ENCODE peak calls at places on chromosomes 4 and X, in four cellular contexts. One of them, this sample, is unnamed.
A peak's percentile ranks its signal among the peaks of the same experiment; 100 is the strongest.

GRCh38 chrX:48466696-48467095 is 3.4 kb downstream of the SLC38A5 start:
- DNase-seq in AG09309: no peak
- DNase-seq in HFFc6: no peak
- DNase-seq in fibroblast of lung: no peak
- DNase-seq in this sample: no peak

GRCh38 chrX:119853449-119853848 is 686 bp upstream of the UPF3B start:
- DNase-seq in AG09309: no peak
- DNase-seq in HFFc6: no peak
- DNase-seq in fibroblast of lung: no peak
- DNase-seq in this sample: no peak

GRCh38 chr4:182265881-182266280 is 22.7 kb downstream of the TENM3 start:
- DNase-seq in fibroblast of lung: no peak
- DNase-seq in HFFc6: no peak
- DNase-seq in AG09309: no peak
- DNase-seq in this sample: no peak

GRCh38 chrX:16610121-16610565 is 39.8 kb upstream of the S100G start:
- DNase-seq in HFFc6: peak; percentile 70
- DNase-seq in fibroblast of lung: peak; percentile 72
- DNase-seq in AG09309: no peak
- DNase-seq in this sample: no peak

GRCh38 chr4:169147217-169147616 is 123.5 kb downstream of the SH3RF1 start:
- DNase-seq in fibroblast of lung: peak; percentile 55
- DNase-seq in HFFc6: peak; percentile 28
- DNase-seq in AG09309: no peak
- DNase-seq in this sample: no peak

GRCh38 chrX:39839371-39839770 is 258.4 kb downstream of the BCOR start:
- DNase-seq in fibroblast of lung: no peak
- DNase-seq in AG09309: no peak
- DNase-seq in HFFc6: no peak
- DNase-seq in this sample: no peak

GRCh38 chr4:110624016-110624770 is 1.3 kb upstream of the PITX2 start:
- DNase-seq in AG09309: no peak
- DNase-seq in fibroblast of lung: no peak
- DNase-seq in HFFc6: no peak
- DNase-seq in this sample: no peak

GRCh38 chr4:52864816-52865215 is 2.7 kb downstream of the RASL11B start:
- DNase-seq in AG09309: peak; percentile 20
- DNase-seq in fibroblast of lung: peak; percentile 71
- DNase-seq in HFFc6: no peak
- DNase-seq in this sample: no peak

GRCh38 chrX:17007134-17007768 is 60.8 kb downstream of the REPS2 start:
- DNase-seq in fibroblast of lung: peak; percentile 23
- DNase-seq in AG09309: no peak
- DNase-seq in HFFc6: no peak
- DNase-seq in this sample: no peak

GRCh38 chr4:7299051-7299907 is 106.9 kb downstream of the SORCS2 start:
- DNase-seq in HFFc6: no peak
- DNase-seq in AG09309: no peak
- DNase-seq in fibroblast of lung: no peak
- DNase-seq in this sample: no peak

GRCh38 chr4:147110968-147111367 is 165.3 kb upstream of the TTC29 start:
- DNase-seq in fibroblast of lung: no peak
- DNase-seq in HFFc6: peak; percentile 12
- DNase-seq in AG09309: no peak
- DNase-seq in this sample: no peak

GRCh38 chr4:17018013-17018412 is 119.6 kb upstream of the LDB2 start:
- DNase-seq in AG09309: no peak
- DNase-seq in fibroblast of lung: no peak
- DNase-seq in HFFc6: no peak
- DNase-seq in this sample: no peak

GRCh38 chr4:79225360-79225759 is 100.5 kb downstream of the NAA11 start:
- DNase-seq in AG09309: no peak
- DNase-seq in fibroblast of lung: no peak
- DNase-seq in HFFc6: no peak
- DNase-seq in this sample: no peak

GRCh38 chr4:69147334-69147733 is 51.1 kb downstream of the UGT2B7 start:
- DNase-seq in HFFc6: no peak
- DNase-seq in AG09309: no peak
- DNase-seq in fibroblast of lung: no peak
- DNase-seq in this sample: no peak

GRCh38 chr4:164946810-164947209 is 30.6 kb downstream of the TRIM61 start:
- DNase-seq in fibroblast of lung: no peak
- DNase-seq in HFFc6: no peak
- DNase-seq in AG09309: no peak
- DNase-seq in this sample: no peak

GRCh38 chr4:85498068-85498733 is 23.3 kb downstream of the ARHGAP24 start:
- DNase-seq in fibroblast of lung: peak; percentile 74
- DNase-seq in AG09309: no peak
- DNase-seq in HFFc6: peak; percentile 73
- DNase-seq in this sample: no peak

GRCh38 chr4:139835006-139835405 is 169.4 kb downstream of the MGST2 start:
- DNase-seq in fibroblast of lung: no peak
- DNase-seq in AG09309: no peak
- DNase-seq in HFFc6: no peak
- DNase-seq in this sample: no peak

GRCh38 chrX:57595381-57595811 is 3.6 kb downstream of the ZXDB start:
- DNase-seq in AG09309: peak; percentile 44
- DNase-seq in HFFc6: peak; percentile 66
- DNase-seq in fibroblast of lung: peak; percentile 91
- DNase-seq in this sample: no peak

GRCh38 chr4:78584863-78585576 is 33.5 kb downstream of the ANXA3 start:
- DNase-seq in fibroblast of lung: no peak
- DNase-seq in HFFc6: peak; percentile 24
- DNase-seq in AG09309: no peak
- DNase-seq in this sample: no peak

GRCh38 chr4:113952452-113953029 is 26.9 kb downstream of the ARSJ start:
- DNase-seq in fibroblast of lung: peak; percentile 54
- DNase-seq in AG09309: no peak
- DNase-seq in HFFc6: peak; percentile 19
- DNase-seq in this sample: no peak

GRCh38 chr4:12928751-12929150 is 555.4 kb downstream of the RAB28 start:
- DNase-seq in HFFc6: no peak
- DNase-seq in AG09309: no peak
- DNase-seq in fibroblast of lung: no peak
- DNase-seq in this sample: no peak

GRCh38 chr4:152211936-152212675 is 323.8 kb downstream of the FBXW7 start:
- DNase-seq in AG09309: no peak
- DNase-seq in fibroblast of lung: no peak
- DNase-seq in HFFc6: no peak
- DNase-seq in this sample: no peak

GRCh38 chr4:10135252-10135651 is 18.7 kb upstream of the WDR1 start:
- DNase-seq in fibroblast of lung: no peak
- DNase-seq in HFFc6: no peak
- DNase-seq in AG09309: no peak
- DNase-seq in this sample: no peak

GRCh38 chr4:106264331-106264728 is 51.7 kb downstream of the TBCK start:
- DNase-seq in fibroblast of lung: peak; percentile 7
- DNase-seq in HFFc6: no peak
- DNase-seq in AG09309: no peak
- DNase-seq in this sample: no peak

DNA sequence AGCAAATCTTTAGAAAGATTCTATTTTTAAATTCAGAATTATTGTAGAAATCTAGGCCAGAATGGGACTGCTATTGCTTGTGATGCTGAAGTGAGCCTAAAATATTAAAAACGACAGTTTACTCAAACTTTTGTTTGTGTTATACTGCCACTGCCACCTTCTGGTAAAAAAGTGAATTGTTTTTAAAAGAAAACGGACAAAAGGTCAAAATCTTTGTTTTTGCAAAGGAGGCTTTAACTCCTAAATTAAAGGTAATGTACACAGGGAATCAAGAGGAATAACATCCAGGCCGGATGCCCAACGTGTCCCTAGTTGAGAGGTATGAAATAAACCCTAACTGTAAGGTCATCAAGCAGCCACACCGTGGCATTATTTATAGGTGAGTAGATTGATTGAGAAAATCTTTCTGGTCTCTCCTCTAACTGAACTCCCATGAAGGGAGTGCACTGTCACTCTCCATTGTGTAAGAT is 338.3 kb upstream of the GALNT7 start:
- DNase-seq in fibroblast of lung: no peak
- DNase-seq in HFFc6: no peak
- DNase-seq in AG09309: no peak
- DNase-seq in this sample: no peak
- TF ChIP-seq CTCF in fibroblast of lung: peak; percentile 2
- TF ChIP-seq CTCF in HFFc6: peak; percentile 86
- TF ChIP-seq CTCF in AG09309: peak; percentile 34
- TF ChIP-seq CTCF in this sample: peak; percentile 75

DNA sequence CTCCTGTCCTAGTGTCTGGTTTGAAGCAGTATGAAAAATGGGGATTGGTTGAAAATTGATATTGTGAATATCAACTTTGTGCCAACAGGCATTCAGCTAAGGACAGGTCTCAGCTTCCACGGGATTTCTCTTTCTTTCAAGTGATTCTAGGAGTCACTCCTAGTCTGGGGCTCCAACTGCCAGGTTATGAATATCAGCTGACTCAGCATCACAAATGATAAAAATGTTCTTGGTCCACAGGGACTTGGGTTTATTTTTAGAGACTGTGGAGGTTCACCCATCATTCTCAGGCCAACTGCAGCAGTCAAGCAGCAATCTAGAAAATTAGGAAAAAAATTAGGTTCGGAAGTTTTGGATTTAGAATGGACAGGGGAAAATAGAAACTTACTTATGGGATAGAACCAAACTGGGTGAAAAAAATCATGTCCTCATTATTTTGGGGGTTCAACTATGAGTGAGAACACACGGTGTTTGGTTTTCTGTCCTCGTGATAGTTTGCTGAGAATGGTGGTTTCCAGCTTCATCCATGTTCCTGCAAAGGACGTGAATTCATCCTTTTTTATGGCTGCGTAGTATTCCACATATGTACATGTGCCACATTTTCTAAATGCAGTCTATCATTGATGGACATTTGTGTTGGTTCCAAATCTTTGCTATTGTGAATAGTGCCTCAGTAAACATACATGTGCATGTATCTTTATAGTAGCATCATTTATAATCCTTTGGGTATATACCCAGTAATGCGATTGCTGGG is 29.0 kb upstream of the TCP11X1 start:
- DNase-seq in AG09309: no peak
- DNase-seq in HFFc6: no peak
- DNase-seq in fibroblast of lung: no peak
- DNase-seq in this sample: no peak
- TF ChIP-seq CTCF in AG09309: no peak
- TF ChIP-seq CTCF in HFFc6: no peak
- TF ChIP-seq CTCF in fibroblast of lung: no peak
- TF ChIP-seq CTCF in this sample: no peak

DNA sequence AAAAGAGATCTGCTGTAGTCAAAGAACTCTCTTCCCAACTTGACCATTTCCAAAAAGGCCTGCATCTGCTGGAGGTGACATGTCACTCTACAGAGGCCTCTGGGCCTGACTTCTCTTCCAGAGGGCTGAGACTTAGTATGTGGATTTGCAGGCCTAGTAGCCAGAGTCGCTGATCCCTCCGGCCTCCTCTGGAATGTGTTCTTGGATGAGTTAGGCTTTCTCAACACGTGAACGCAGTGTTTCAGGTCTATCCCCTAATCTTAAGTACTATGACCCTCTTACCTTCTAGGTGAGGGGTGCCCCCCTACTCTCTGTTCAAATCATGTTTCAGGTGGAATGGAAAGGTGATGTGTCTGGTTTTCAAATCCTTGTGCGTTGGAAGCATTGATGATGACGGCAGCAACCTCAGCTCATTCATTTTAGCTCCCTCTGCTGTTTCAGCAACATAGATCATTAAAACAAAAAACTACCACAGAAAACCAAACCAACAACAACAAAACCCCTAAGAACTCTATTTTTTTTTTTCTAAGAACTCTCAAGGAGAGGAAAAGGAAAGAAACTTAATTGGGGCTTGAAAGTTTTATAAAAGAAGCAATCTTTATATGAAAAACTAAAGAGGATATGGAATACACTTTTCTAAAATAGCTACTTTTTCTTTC is 56.4 kb downstream of the RWDD4 start:
- DNase-seq in HFFc6: no peak
- DNase-seq in AG09309: no peak
- DNase-seq in fibroblast of lung: peak; percentile 26
- DNase-seq in this sample: no peak
- TF ChIP-seq CTCF in HFFc6: peak; percentile 66
- TF ChIP-seq CTCF in AG09309: peak; percentile 48
- TF ChIP-seq CTCF in fibroblast of lung: peak; percentile 38
- TF ChIP-seq CTCF in this sample: peak; percentile 13

GRCh38 chr4:95095352-95095974 is 337.7 kb downstream of the BMPR1B start:
- DNase-seq in HFFc6: peak; percentile 19
- DNase-seq in fibroblast of lung: peak; percentile 50
- DNase-seq in AG09309: peak; percentile 31
- DNase-seq in this sample: no peak
- TF ChIP-seq CTCF in HFFc6: peak; percentile 68
- TF ChIP-seq CTCF in fibroblast of lung: peak; percentile 60
- TF ChIP-seq CTCF in AG09309: peak; percentile 66
- TF ChIP-seq CTCF in this sample: peak; percentile 17